ENCODE peak calls at places on chromosomes 16 and 17, in nine cellular contexts. R, O, V, W, S, Z, D, L and F are unnamed samples.

GRCh38 chr17:50181155-50181554 is 15.3 kb downstream of the SGCA start:
- DNase-seq in R (no peak), O (no peak), V (no peak), W (no peak), S (no peak), Z (no peak), D (no peak), L (no peak), F (no peak)

GRCh38 chr17:9512323-9513168 is 63.1 kb downstream of the STX8 start:
- DNase-seq in R (no peak), O (peak), V (no peak), W (no peak), S (peak), Z (no peak), D (no peak), L (no peak), F (no peak)

GRCh38 chr17:1143573-1143972 is 36.2 kb downstream of the ABR start:
- DNase-seq in R (no peak), O (no peak), V (no peak), W (no peak), S (no peak), Z (no peak), D (no peak), L (no peak), F (no peak)

GRCh38 chr16:46650224-46650623 is 29.0 kb upstream of the SHCBP1 start:
- DNase-seq in R (no peak), O (no peak), V (no peak), W (no peak), S (no peak), Z (no peak), D (no peak), L (no peak), F (peak)

GRCh38 chr17:63191610-63192009 is 225.6 kb downstream of the TANC2 start:
- DNase-seq in R (no peak), O (no peak), V (no peak), W (no peak), S (no peak), Z (no peak), D (no peak), L (peak), F (no peak)

GRCh38 chr16:81410643-81411235 is 33.9 kb upstream of the CMIP start:
- DNase-seq in R (no peak), O (no peak), V (no peak), W (no peak), S (no peak), Z (no peak), D (no peak), L (no peak), F (no peak)

GRCh38 chr16:12260647-12261262 is 284.2 kb downstream of the SNX29 start:
- DNase-seq in R (peak), O (peak), V (no peak), W (no peak), S (peak), Z (no peak), D (no peak), L (no peak), F (no peak)

GRCh38 chr16:3578610-3579551 is 1.7 kb upstream of the NLRC3 start:
- DNase-seq in R (no peak), O (no peak), V (no peak), W (no peak), S (no peak), Z (peak), D (peak), L (peak), F (no peak)

GRCh38 chr16:85625053-85625452 is 11.9 kb downstream of the GSE1 start:
- DNase-seq in R (peak), O (no peak), V (no peak), W (no peak), S (no peak), Z (no peak), D (peak), L (no peak), F (no peak)

GRCh38 chr16:84579936-84580335 is 37.9 kb downstream of the COTL1 start:
- DNase-seq in R (peak), O (no peak), V (no peak), W (no peak), S (no peak), Z (no peak), D (peak), L (no peak), F (no peak)

GRCh38 chr17:18225562-18226283 is at the start of gene LLGL1:
- DNase-seq in R (no peak), O (peak), V (no peak), W (no peak), S (no peak), Z (no peak), D (no peak), L (no peak), F (no peak)

GRCh38 chr16:49704586-49705155 is 151.2 kb downstream of the ZNF423 start:
- DNase-seq in R (no peak), O (no peak), V (no peak), W (no peak), S (no peak), Z (no peak), D (no peak), L (no peak), F (no peak)

GRCh38 chr16:5944971-5945370 is 847.4 kb upstream of the EEF2KMT start:
- DNase-seq in R (no peak), O (no peak), V (no peak), W (no peak), S (no peak), Z (no peak), D (no peak), L (no peak), F (no peak)

GRCh38 chr17:80034977-80035686 is 540 bp downstream of the TBC1D16 start:
- DNase-seq in R (no peak), O (no peak), V (no peak), W (no peak), S (no peak), Z (no peak), D (no peak), L (peak), F (no peak)

GRCh38 chr17:80034654-80034976 is 1.1 kb downstream of the TBC1D16 start:
- DNase-seq in R (no peak), O (no peak), V (no peak), W (no peak), S (no peak), Z (no peak), D (no peak), L (no peak), F (no peak)

GRCh38 chr17:80035687-80035936 is at the start of gene TBC1D16:
- DNase-seq in R (no peak), O (no peak), V (no peak), W (no peak), S (no peak), Z (no peak), D (no peak), L (no peak), F (no peak)

GRCh38 chr17:80036715-80037477 is 454 bp downstream of the CCDC40 start:
- DNase-seq in R (peak), O (peak), V (no peak), W (no peak), S (no peak), Z (no peak), D (no peak), L (peak), F (no peak)

GRCh38 chr17:80035937-80036714 is at the start of gene CCDC40:
- DNase-seq in R (peak), O (peak), V (peak), W (no peak), S (peak), Z (peak), D (peak), L (peak), F (peak)
- TF ChIP-seq POLR2AphosphoS5 in R (peak), O (no peak), V (peak), W (peak), S (peak), Z (no peak), D (peak), L (peak), F (peak)

GRCh38 chr17:60989439-60989838 is 311.8 kb downstream of the BCAS3 start:
- DNase-seq in R (no peak), O (no peak), V (no peak), W (no peak), S (no peak), Z (no peak), D (no peak), L (no peak), F (no peak)
- TF ChIP-seq POLR2AphosphoS5 in R (no peak), O (no peak), V (no peak), W (no peak), S (no peak), Z (no peak), D (no peak), L (no peak), F (no peak)

GRCh38 chr16:89410794-89411309 is 79.5 kb downstream of the ANKRD11 start:
- DNase-seq in R (no peak), O (no peak), V (peak), W (no peak), S (no peak), Z (no peak), D (peak), L (peak), F (peak)
- TF ChIP-seq POLR2AphosphoS5 in R (no peak), O (no peak), V (peak), W (no peak), S (no peak), Z (no peak), D (peak), L (peak), F (peak)

DNA sequence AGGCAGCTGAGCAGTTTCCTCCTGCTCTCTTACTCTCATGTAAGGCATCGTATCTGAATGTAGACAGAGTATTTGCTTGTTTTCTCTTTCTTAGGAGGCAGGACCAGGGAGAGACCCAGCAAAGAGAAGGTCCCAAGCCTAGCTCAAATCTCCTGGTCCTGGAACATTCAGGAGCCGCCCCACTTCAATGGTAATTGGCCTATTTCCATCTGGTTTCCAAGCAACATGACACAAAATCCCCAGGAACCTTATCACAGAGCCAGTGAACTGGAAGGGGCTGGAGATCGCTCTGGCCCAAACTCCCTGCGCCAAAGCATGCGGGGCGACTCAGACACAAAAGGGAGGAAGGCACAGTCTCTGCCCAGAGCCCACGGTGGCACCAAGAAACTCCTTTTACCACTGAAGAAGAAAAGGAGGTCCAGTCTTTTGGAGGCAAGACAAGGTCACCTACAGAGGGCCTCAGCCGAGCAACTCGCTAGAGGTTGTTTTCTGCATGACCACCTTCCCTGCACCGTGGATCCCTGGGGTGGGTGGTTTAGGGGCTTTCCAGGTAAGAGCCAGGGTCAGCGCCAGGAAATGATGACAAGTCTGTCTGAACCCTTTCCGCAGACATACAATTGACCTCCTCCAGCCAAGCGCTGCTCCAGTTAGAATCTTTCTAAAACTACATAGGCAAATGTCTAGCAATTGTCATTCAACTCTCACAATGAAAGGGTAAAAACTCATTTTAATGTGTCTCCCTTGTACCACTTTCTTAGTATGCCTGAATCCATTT is 394.7 kb downstream of the SOX9 start:
- DNase-seq in R (no peak), O (no peak), V (no peak), W (no peak), S (no peak), Z (no peak), D (peak), L (no peak), F (no peak)
- TF ChIP-seq POLR2AphosphoS5 in R (no peak), O (no peak), V (no peak), W (no peak), S (no peak), Z (no peak), D (no peak), L (no peak), F (no peak)

GRCh38 chr17:46944931-46945330 is 22.0 kb downstream of the GOSR2 start:
- DNase-seq in R (no peak), O (no peak), V (no peak), W (no peak), S (no peak), Z (no peak), D (no peak), L (no peak), F (no peak)

GRCh38 chr17:46940692-46941404 is 17.9 kb downstream of the GOSR2 start:
- DNase-seq in R (no peak), O (peak), V (peak), W (peak), S (peak), Z (peak), D (peak), L (peak), F (peak)

GRCh38 chr17:46942441-46943217 is 19.7 kb downstream of the GOSR2 start:
- DNase-seq in R (no peak), O (peak), V (no peak), W (peak), S (peak), Z (peak), D (peak), L (peak), F (no peak)

GRCh38 chr17:46943218-46943510 is 20.2 kb downstream of the GOSR2 start:
- DNase-seq in R (no peak), O (no peak), V (no peak), W (no peak), S (no peak), Z (no peak), D (no peak), L (no peak), F (no peak)

DNA sequence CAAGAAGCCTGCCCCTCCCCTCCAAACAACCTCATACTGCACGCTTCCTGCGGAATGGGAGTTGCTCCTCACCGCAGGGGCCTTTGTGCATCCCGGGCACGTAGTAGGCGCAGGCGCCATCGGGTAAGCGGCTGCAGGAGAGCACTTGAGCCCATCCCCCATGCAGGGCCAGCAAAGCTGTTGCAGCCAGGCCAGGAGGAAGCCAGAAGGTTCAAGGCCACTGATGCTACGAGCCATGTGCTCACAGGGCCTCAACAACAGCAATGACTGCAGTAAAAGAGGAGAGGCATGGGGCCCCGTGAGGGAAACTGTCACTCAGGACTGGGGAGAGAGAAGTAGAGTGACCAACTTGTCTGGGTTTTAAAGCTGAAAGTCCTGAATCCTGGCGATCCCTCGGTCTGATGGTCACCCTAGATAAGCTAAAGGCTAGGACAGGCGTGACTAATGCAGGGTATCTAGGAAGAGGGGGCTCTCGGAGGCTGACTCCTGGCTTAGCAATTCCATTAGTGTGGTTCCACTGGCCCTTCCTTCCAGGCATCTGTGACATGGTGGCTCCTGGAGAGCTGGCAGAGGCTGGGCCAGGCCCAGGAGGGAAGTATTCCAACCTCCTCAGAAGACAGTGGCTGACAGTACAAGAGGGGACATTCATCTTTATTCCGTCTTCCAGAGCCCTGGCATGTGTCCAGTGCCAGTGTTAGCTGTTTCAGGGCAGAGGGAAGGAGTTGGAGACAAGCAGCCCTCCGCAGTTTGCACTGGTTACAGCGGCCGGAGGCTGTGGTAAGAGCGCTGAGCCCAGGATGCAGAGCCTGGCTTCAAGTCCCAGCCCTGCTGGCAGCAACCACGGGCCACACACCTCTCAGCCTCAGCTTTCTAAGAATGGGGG is 20.8 kb downstream of the GOSR2 start:
- DNase-seq in R (peak), O (peak), V (no peak), W (no peak), S (no peak), Z (no peak), D (no peak), L (no peak), F (peak)
- TF ChIP-seq POLR2AphosphoS5 in R (no peak), O (no peak), V (no peak), W (no peak), S (peak), Z (no peak), D (no peak), L (peak), F (no peak)

DNA sequence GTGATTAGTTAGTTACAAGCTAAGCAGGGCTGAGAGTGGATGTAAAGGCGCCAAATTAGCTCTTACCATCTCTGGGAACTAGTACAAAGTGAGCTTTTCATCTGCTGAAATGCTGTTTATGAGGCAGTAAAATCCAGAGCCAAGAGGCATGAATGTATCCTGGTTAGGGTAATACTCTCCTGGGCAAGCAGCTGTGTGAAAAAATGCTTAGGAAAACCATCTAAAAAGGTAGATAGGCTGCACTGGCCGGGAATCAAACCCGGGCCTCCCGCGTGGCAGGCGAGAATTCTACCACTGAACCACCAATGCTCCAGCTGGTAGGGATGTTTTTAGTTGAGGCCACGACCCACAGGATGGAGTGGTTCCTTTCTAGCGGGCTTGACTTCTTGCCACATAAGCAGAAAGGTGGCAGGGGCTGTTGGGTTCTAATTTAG is 23.0 kb downstream of the VAC14 start:
- DNase-seq in R (no peak), O (no peak), V (no peak), W (no peak), S (no peak), Z (no peak), D (no peak), L (no peak), F (no peak)
- TF ChIP-seq POLR2AphosphoS5 in R (no peak), O (no peak), V (no peak), W (no peak), S (no peak), Z (no peak), D (no peak), L (no peak), F (peak)

DNA sequence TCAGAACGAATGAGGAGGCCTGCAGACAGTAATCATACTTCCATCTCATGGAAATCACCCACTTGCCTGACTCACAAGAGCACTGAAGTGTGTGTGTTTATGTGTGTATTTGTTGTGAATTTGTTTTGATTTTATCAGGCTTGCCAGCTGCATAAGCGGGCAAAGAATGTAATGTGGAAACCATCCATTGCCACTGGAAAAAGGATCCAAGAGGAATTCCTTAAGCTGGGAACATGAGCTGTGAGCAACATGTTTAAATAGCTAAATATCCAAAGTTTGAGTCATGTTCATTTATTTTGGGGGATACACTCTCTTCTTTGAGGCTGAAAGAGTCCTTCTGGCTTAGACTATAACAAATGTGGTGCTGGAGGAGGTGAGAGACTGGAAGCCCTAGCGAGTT is 198.4 kb upstream of the TBX2 start:
- DNase-seq in R (no peak), O (no peak), V (no peak), W (no peak), S (no peak), Z (no peak), D (no peak), L (no peak), F (no peak)
- TF ChIP-seq POLR2AphosphoS5 in R (peak), O (no peak), V (no peak), W (no peak), S (no peak), Z (no peak), D (peak), L (no peak), F (no peak)

GRCh38 chr17:76529643-76530488 is 7.6 kb downstream of the CYGB start:
- DNase-seq in R (peak), O (peak), V (peak), W (no peak), S (no peak), Z (peak), D (peak), L (peak), F (peak)

GRCh38 chr17:76530826-76531500 is 6.5 kb downstream of the CYGB start:
- DNase-seq in R (no peak), O (no peak), V (no peak), W (no peak), S (no peak), Z (no peak), D (no peak), L (no peak), F (no peak)

GRCh38 chr17:76530489-76530814 is 7.1 kb downstream of the CYGB start:
- DNase-seq in R (no peak), O (no peak), V (no peak), W (no peak), S (no peak), Z (no peak), D (no peak), L (no peak), F (no peak)

GRCh38 chr17:76532072-76532651 is 5.3 kb downstream of the CYGB start:
- DNase-seq in R (no peak), O (no peak), V (no peak), W (no peak), S (no peak), Z (no peak), D (no peak), L (no peak), F (no peak)

GRCh38 chr17:76531501-76532038 is 5.9 kb downstream of the CYGB start:
- DNase-seq in R (no peak), O (no peak), V (no peak), W (no peak), S (no peak), Z (no peak), D (no peak), L (no peak), F (no peak)
- TF ChIP-seq POLR2AphosphoS5 in R (no peak), O (no peak), V (no peak), W (no peak), S (no peak), Z (no peak), D (no peak), L (no peak), F (no peak)